ENCODE peak calls at places on chromosome 9, in six cellular contexts. A is CD8-positive, alpha-beta T cell; J is sigmoid colon; D is adipocyte; Y is GM23338; W is tibial nerve. O is an unnamed sample.

GRCh38 chr9:72907421-72907820 is 45.4 kb downstream of the ALDH1A1 start:
- DNase-seq in A (no peak), J (no peak), D (no peak), Y (no peak), W (no peak), O (no peak)

GRCh38 chr9:138102246-138103051 is 224.9 kb downstream of the CACNA1B start:
- DNase-seq in A (no peak), J (peak; percentile 57), D (no peak), Y (no peak), W (no peak), O (no peak)

GRCh38 chr9:77475641-77476473 is 172.3 kb downstream of the GNA14 start:
- DNase-seq in A (peak; percentile 51), J (no peak), D (peak; percentile 64), Y (peak; percentile 35), W (no peak), O (no peak)

GRCh38 chr9:97506264-97506663 is 4.8 kb downstream of the TMOD1 start:
- DNase-seq in A (no peak), J (no peak), D (no peak), Y (no peak), W (no peak), O (no peak)

GRCh38 chr9:129773262-129774048 is 20.6 kb upstream of the PTGES start:
- DNase-seq in A (no peak), J (peak; percentile 69), D (peak; percentile 47), Y (no peak), W (peak; percentile 52), O (no peak)

GRCh38 chr9:18149457-18150011 is 324.4 kb upstream of the ADAMTSL1 start:
- DNase-seq in A (no peak), J (no peak), D (peak; percentile 17), Y (no peak), W (no peak), O (no peak)

GRCh38 chr9:98375138-98375726 is 119.8 kb upstream of the TBC1D2 start:
- DNase-seq in A (no peak), J (no peak), D (peak; percentile 36), Y (no peak), W (no peak), O (no peak)

GRCh38 chr9:97625620-97626019 is 7.5 kb downstream of the TSTD2 start:
- DNase-seq in A (no peak), J (no peak), D (no peak), Y (no peak), W (no peak), O (no peak)

GRCh38 chr9:107397076-107398049 is 92.2 kb downstream of the KLF4 start:
- DNase-seq in A (no peak), J (no peak), D (peak; percentile 44), Y (no peak), W (no peak), O (no peak)

GRCh38 chr9:69020746-69021145 is 6.8 kb upstream of the PRKACG start:
- DNase-seq in A (no peak), J (no peak), D (no peak), Y (no peak), W (no peak), O (no peak)

GRCh38 chr9:6239048-6239461 is 23.4 kb downstream of the IL33 start:
- DNase-seq in A (no peak), J (no peak), D (no peak), Y (no peak), W (no peak), O (no peak)

GRCh38 chr9:134024393-134024792 is 888 bp upstream of the BRD3OS start:
- DNase-seq in A (no peak), J (no peak), D (no peak), Y (no peak), W (no peak), O (no peak)

GRCh38 chr9:113712053-113712452 is 164.1 kb upstream of the ZNF618 start:
- DNase-seq in A (no peak), J (no peak), D (peak; percentile 64), Y (no peak), W (no peak), O (no peak)

GRCh38 chr9:16575142-16575877 is 295.2 kb downstream of the BNC2 start:
- DNase-seq in A (no peak), J (no peak), D (no peak), Y (no peak), W (no peak), O (no peak)

GRCh38 chr9:5099466-5099865 is 86.0 kb downstream of the INSL6 start:
- DNase-seq in A (no peak), J (no peak), D (no peak), Y (no peak), W (no peak), O (no peak)

GRCh38 chr9:117757566-117757965 is 53.4 kb downstream of the TLR4 start:
- DNase-seq in A (no peak), J (no peak), D (no peak), Y (no peak), W (no peak), O (no peak)

GRCh38 chr9:115117999-115118470 is at the start of gene TNC:
- DNase-seq in A (no peak), J (peak; percentile 94), D (peak; percentile 77), Y (peak; percentile 81), W (peak; percentile 38), O (no peak)

GRCh38 chr9:124268248-124268647 is 10.5 kb downstream of the NEK6 start:
- DNase-seq in A (no peak), J (no peak), D (no peak), Y (no peak), W (no peak), O (no peak)

GRCh38 chr9:124267271-124267807 is 9.6 kb downstream of the NEK6 start:
- DNase-seq in A (no peak), J (no peak), D (peak; percentile 90), Y (no peak), W (peak; percentile 53), O (no peak)

GRCh38 chr9:124266826-124267201 is 9.1 kb downstream of the NEK6 start:
- DNase-seq in A (no peak), J (no peak), D (no peak), Y (no peak), W (no peak), O (no peak)

GRCh38 chr9:124264812-124265211 is 7.1 kb downstream of the NEK6 start:
- DNase-seq in A (no peak), J (no peak), D (no peak), Y (no peak), W (no peak), O (no peak)

DNA sequence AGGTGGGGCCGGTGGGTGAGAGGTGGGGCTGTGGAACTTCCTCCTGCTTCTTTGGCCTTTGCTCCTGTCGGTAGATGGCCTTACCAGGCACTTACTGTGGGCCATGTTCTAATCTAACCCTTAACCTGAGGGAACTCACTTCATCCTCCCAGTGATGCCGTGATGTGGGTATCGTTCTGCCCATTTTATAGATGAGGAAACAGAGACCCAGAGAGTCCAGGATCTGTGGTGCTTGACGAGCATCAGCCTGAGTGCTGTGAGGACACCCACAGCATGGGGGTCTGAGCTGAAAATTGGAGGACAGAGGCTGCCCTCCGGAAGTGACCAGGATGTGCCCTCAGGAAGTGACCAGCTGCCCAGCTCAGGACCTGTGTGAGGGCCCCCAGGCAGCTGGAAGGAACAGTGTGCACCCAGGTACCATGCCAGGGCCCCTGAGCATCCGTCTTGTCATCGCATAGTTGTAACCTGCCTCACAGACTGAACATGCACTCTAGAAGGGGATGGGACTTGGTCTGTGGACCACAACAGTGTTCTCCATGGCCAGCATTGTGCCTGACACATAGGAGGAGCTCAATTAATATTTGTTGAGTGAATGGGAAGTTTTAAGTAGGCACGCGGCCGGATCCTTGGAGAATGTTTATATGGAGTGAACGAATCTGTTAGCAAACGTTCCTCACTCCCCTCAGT is 8.5 kb downstream of the NEK6 start:
- DNase-seq in A (no peak), J (no peak), D (no peak), Y (no peak), W (no peak), O (no peak)
- H3K4me1 ChIP-seq in A (no peaks in the 10 kb centered on the region), J (no peaks in the 10 kb centered on the region), D (peaks cover 73% of the 10 kb centered on the region), Y (peaks cover 22% of the 10 kb centered on the region), W (peaks cover 93% of the 10 kb centered on the region), O (no peaks in the 10 kb centered on the region)

DNA sequence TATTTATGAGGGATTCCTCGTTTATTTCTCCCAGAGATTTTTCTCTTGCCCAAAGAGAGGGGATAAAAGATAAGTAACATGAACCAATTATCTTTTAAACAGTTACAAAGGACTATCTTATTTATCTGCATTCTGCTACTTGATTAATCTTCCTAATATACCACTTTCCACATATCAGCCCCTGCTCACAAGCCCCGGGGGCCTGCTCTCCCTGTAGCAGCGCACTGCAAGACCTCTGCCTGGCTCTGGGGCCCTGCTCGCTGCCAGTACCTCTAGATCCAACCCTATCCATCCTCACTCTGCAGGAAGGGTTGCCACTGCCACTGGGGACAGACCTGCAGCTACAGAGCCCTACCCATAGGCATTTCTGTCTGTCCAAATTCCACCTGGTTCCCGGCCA is 75.3 kb downstream of the MED27 start:
- DNase-seq in A (no peak), J (no peak), D (no peak), Y (no peak), W (no peak), O (peak; percentile 77)
- H3K4me1 ChIP-seq in A (no peaks in the 10 kb centered on the region), J (no peaks in the 10 kb centered on the region), D (peaks cover 39% of the 10 kb centered on the region), Y (peaks cover 52% of the 10 kb centered on the region), W (peaks cover 4% of the 10 kb centered on the region), O (peaks cover 25% of the 10 kb centered on the region)

GRCh38 chr9:121729769-121730168 is 78.3 kb downstream of the DAB2IP start:
- DNase-seq in A (no peak), J (no peak), D (no peak), Y (no peak), W (no peak), O (no peak)
- H3K4me1 ChIP-seq in A (peaks cover 3% of the 10 kb centered on the region), J (no peaks in the 10 kb centered on the region), D (peaks cover 11% of the 10 kb centered on the region), Y (peaks cover 12% of the 10 kb centered on the region), W (peaks cover 42% of the 10 kb centered on the region), O (peaks cover 13% of the 10 kb centered on the region)

GRCh38 chr9:95091971-95092320 is 225.6 kb downstream of the FANCC start:
- DNase-seq in A (no peak), J (no peak), D (no peak), Y (no peak), W (no peak), O (no peak)
- H3K4me1 ChIP-seq in A (no peaks in the 10 kb centered on the region), J (no peaks in the 10 kb centered on the region), D (peaks cover 22% of the 10 kb centered on the region), Y (no peaks in the 10 kb centered on the region), W (peaks cover 76% of the 10 kb centered on the region), O (peaks cover 53% of the 10 kb centered on the region)